ENCODE peak calls at places on chromosomes 4 and X, in seven cellular contexts. D is GM04504, X is RPMI8226, O is NCI-H510A treated with DMSO at 0.1 percent for 48 hours, M is NCI-H748 treated with DMSO at 0.1 percent for 48 hours, K is GDM1, Q is NCI-H146. A is an unnamed sample.
A peak's percentile ranks its signal among the peaks of the same experiment; 100 is the strongest.

GRCh38 chrX:8657883-8658282 is 74.1 kb downstream of the ANOS1 start:
- DNase-seq in D (no peak), X (peak; percentile 4), O (no peak), M (no peak), K (no peak), Q (no peak), A (no peak)

GRCh38 chr4:2424581-2424980 is 5.8 kb downstream of the CFAP99 start:
- DNase-seq in D (no peak), X (no peak), O (no peak), M (no peak), K (no peak), Q (no peak), A (no peak)

GRCh38 chr4:66062044-66062443 is 391.8 kb upstream of the EPHA5 start:
- DNase-seq in D (no peak), X (no peak), O (no peak), M (no peak), K (no peak), Q (no peak), A (no peak)

GRCh38 chrX:119502727-119503483 is 34.7 kb downstream of the SLC25A5 start:
- DNase-seq in D (no peak), X (no peak), O (peak; percentile 55), M (peak; percentile 73), K (no peak), Q (no peak), A (peak; percentile 82)

GRCh38 chrX:109403927-109404326 is 78.0 kb downstream of the GUCY2F start:
- DNase-seq in D (no peak), X (no peak), O (no peak), M (no peak), K (no peak), Q (no peak), A (no peak)

GRCh38 chrX:49172280-49172780 is 632 bp downstream of the PLP2 start:
- DNase-seq in D (no peak), X (peak; percentile 90), O (peak; percentile 35), M (peak; percentile 37), K (peak; percentile 58), Q (peak; percentile 72), A (no peak)

GRCh38 chr4:32161382-32161781 is 1441.2 kb downstream of the PCDH7 start:
- DNase-seq in D (no peak), X (no peak), O (no peak), M (no peak), K (no peak), Q (no peak), A (no peak)

GRCh38 chr4:139828966-139829662 is 163.5 kb downstream of the MGST2 start:
- DNase-seq in D (no peak), X (no peak), O (no peak), M (no peak), K (peak; percentile 60), Q (no peak), A (no peak)

GRCh38 chr4:108270466-108271450 is 102.0 kb upstream of the LEF1 start:
- DNase-seq in D (peak; percentile 19), X (no peak), O (no peak), M (no peak), K (no peak), Q (no peak), A (no peak)

GRCh38 chrX:68843992-68844391 is 15.2 kb downstream of the EFNB1 start:
- DNase-seq in D (no peak), X (no peak), O (no peak), M (no peak), K (no peak), Q (no peak), A (no peak)

GRCh38 chrX:2894885-2895292 is 34.2 kb downstream of the ARSD start:
- DNase-seq in D (peak; percentile 34), X (no peak), O (no peak), M (peak; percentile 14), K (no peak), Q (no peak), A (no peak)

GRCh38 chrX:111010151-111010550 is 85.8 kb upstream of the PAK3 start:
- DNase-seq in D (no peak), X (no peak), O (peak; percentile 14), M (no peak), K (no peak), Q (no peak), A (no peak)

GRCh38 chr4:84500386-84501196 is 1.5 kb upstream of the NKX6-1 start:
- DNase-seq in D (no peak), X (no peak), O (no peak), M (no peak), K (no peak), Q (no peak), A (no peak)

A was measured in DMS153.